ENCODE peak calls at places on chromosomes 2 and 18, in eight cellular contexts. One of them, this sample, is unnamed.

GRCh38 chr2:230161180-230161579 is 58.6 kb downstream of the SP110 start:
- DNase-seq in adrenal gland: no peak
- DNase-seq in chondrocyte: no peak
- DNase-seq in CD8-positive, alpha-beta T cell: no peak
- DNase-seq in cardiac muscle cell: peak
- DNase-seq in fibroblast of lung: no peak
- DNase-seq in tibial artery: no peak
- DNase-seq in pancreas: no peak
- DNase-seq in this sample: no peak

GRCh38 chr2:241011751-241012510 is 13.5 kb downstream of the SNED1 start:
- DNase-seq in fibroblast of lung: no peak
- DNase-seq in adrenal gland: no peak
- DNase-seq in pancreas: peak
- DNase-seq in cardiac muscle cell: no peak
- DNase-seq in chondrocyte: peak
- DNase-seq in tibial artery: no peak
- DNase-seq in CD8-positive, alpha-beta T cell: peak
- DNase-seq in this sample: no peak

GRCh38 chr2:178420463-178420990 is 30.4 kb downstream of the PRKRA start:
- DNase-seq in CD8-positive, alpha-beta T cell: no peak
- DNase-seq in pancreas: no peak
- DNase-seq in cardiac muscle cell: no peak
- DNase-seq in fibroblast of lung: no peak
- DNase-seq in tibial artery: no peak
- DNase-seq in chondrocyte: no peak
- DNase-seq in adrenal gland: no peak
- DNase-seq in this sample: no peak

GRCh38 chr18:56715121-56715520 is 64.0 kb downstream of the WDR7 start:
- DNase-seq in chondrocyte: no peak
- DNase-seq in CD8-positive, alpha-beta T cell: no peak
- DNase-seq in tibial artery: no peak
- DNase-seq in adrenal gland: no peak
- DNase-seq in pancreas: no peak
- DNase-seq in cardiac muscle cell: no peak
- DNase-seq in fibroblast of lung: no peak
- DNase-seq in this sample: no peak

GRCh38 chr2:67752964-67753363 is 309.8 kb downstream of the C1D start:
- DNase-seq in tibial artery: no peak
- DNase-seq in pancreas: no peak
- DNase-seq in cardiac muscle cell: peak
- DNase-seq in adrenal gland: no peak
- DNase-seq in fibroblast of lung: peak
- DNase-seq in chondrocyte: no peak
- DNase-seq in CD8-positive, alpha-beta T cell: no peak
- DNase-seq in this sample: no peak

GRCh38 chr2:155872396-155872795 is 460.1 kb downstream of the NR4A2 start:
- DNase-seq in CD8-positive, alpha-beta T cell: no peak
- DNase-seq in tibial artery: no peak
- DNase-seq in adrenal gland: no peak
- DNase-seq in chondrocyte: no peak
- DNase-seq in cardiac muscle cell: no peak
- DNase-seq in pancreas: no peak
- DNase-seq in fibroblast of lung: no peak
- DNase-seq in this sample: no peak

GRCh38 chr2:119255760-119256573 is 32.3 kb downstream of the STEAP3 start:
- DNase-seq in CD8-positive, alpha-beta T cell: no peak
- DNase-seq in fibroblast of lung: peak
- DNase-seq in tibial artery: no peak
- DNase-seq in chondrocyte: no peak
- DNase-seq in pancreas: no peak
- DNase-seq in cardiac muscle cell: peak
- DNase-seq in adrenal gland: no peak
- DNase-seq in this sample: no peak

GRCh38 chr2:223457301-223457700 is 144.9 kb downstream of the SCG2 start:
- DNase-seq in adrenal gland: no peak
- DNase-seq in fibroblast of lung: peak
- DNase-seq in tibial artery: no peak
- DNase-seq in pancreas: no peak
- DNase-seq in cardiac muscle cell: no peak
- DNase-seq in CD8-positive, alpha-beta T cell: no peak
- DNase-seq in chondrocyte: no peak
- DNase-seq in this sample: no peak

GRCh38 chr18:79923896-79924585 is 27.4 kb downstream of the SLC66A2 start:
- DNase-seq in tibial artery: peak
- DNase-seq in CD8-positive, alpha-beta T cell: no peak
- DNase-seq in adrenal gland: peak
- DNase-seq in pancreas: peak
- DNase-seq in chondrocyte: peak
- DNase-seq in fibroblast of lung: no peak
- DNase-seq in cardiac muscle cell: no peak
- DNase-seq in this sample: no peak

GRCh38 chr2:89831686-89832498 is 1140.4 kb downstream of the RPIA start:
- DNase-seq in CD8-positive, alpha-beta T cell: no peak
- DNase-seq in tibial artery: no peak
- DNase-seq in adrenal gland: no peak
- DNase-seq in fibroblast of lung: no peak
- DNase-seq in cardiac muscle cell: no peak
- DNase-seq in pancreas: no peak
- DNase-seq in chondrocyte: no peak
- DNase-seq in this sample: no peak

GRCh38 chr2:86441789-86442641 is 844 bp downstream of the KDM3A start:
- DNase-seq in tibial artery: peak
- DNase-seq in CD8-positive, alpha-beta T cell: peak
- DNase-seq in pancreas: peak
- DNase-seq in chondrocyte: no peak
- DNase-seq in cardiac muscle cell: peak
- DNase-seq in adrenal gland: peak
- DNase-seq in fibroblast of lung: peak
- DNase-seq in this sample: peak

GRCh38 chr18:47247036-47247832 is 4.2 kb downstream of the SKOR2 start:
- DNase-seq in cardiac muscle cell: no peak
- DNase-seq in fibroblast of lung: no peak
- DNase-seq in pancreas: peak
- DNase-seq in tibial artery: no peak
- DNase-seq in chondrocyte: no peak
- DNase-seq in CD8-positive, alpha-beta T cell: no peak
- DNase-seq in adrenal gland: no peak
- DNase-seq in this sample: no peak

GRCh38 chr18:36534154-36534688 is 236.7 kb downstream of the FHOD3 start:
- DNase-seq in adrenal gland: no peak
- DNase-seq in pancreas: no peak
- DNase-seq in CD8-positive, alpha-beta T cell: no peak
- DNase-seq in tibial artery: no peak
- DNase-seq in cardiac muscle cell: peak
- DNase-seq in chondrocyte: no peak
- DNase-seq in fibroblast of lung: no peak
- DNase-seq in this sample: no peak

GRCh38 chr2:48283870-48284269 is 246.1 kb upstream of the STON1 start:
- DNase-seq in adrenal gland: no peak
- DNase-seq in tibial artery: no peak
- DNase-seq in fibroblast of lung: no peak
- DNase-seq in cardiac muscle cell: no peak
- DNase-seq in pancreas: no peak
- DNase-seq in chondrocyte: no peak
- DNase-seq in CD8-positive, alpha-beta T cell: no peak
- DNase-seq in this sample: no peak

GRCh38 chr2:3641841-3642421 is 16.1 kb upstream of the ALLC start:
- DNase-seq in tibial artery: peak
- DNase-seq in pancreas: peak
- DNase-seq in chondrocyte: peak
- DNase-seq in CD8-positive, alpha-beta T cell: no peak
- DNase-seq in cardiac muscle cell: peak
- DNase-seq in fibroblast of lung: no peak
- DNase-seq in adrenal gland: peak
- DNase-seq in this sample: no peak

GRCh38 chr2:236665130-236665529 is 95.5 kb downstream of the ACKR3 start:
- DNase-seq in CD8-positive, alpha-beta T cell: no peak
- DNase-seq in adrenal gland: no peak
- DNase-seq in fibroblast of lung: no peak
- DNase-seq in pancreas: no peak
- DNase-seq in tibial artery: no peak
- DNase-seq in cardiac muscle cell: no peak
- DNase-seq in chondrocyte: no peak
- DNase-seq in this sample: no peak

GRCh38 chr2:235439959-235440662 is 53.7 kb upstream of the AGAP1 start:
- DNase-seq in tibial artery: no peak
- DNase-seq in cardiac muscle cell: no peak
- DNase-seq in pancreas: no peak
- DNase-seq in chondrocyte: no peak
- DNase-seq in adrenal gland: no peak
- DNase-seq in fibroblast of lung: no peak
- DNase-seq in CD8-positive, alpha-beta T cell: no peak
- DNase-seq in this sample: no peak

GRCh38 chr18:26383454-26384270 is 157.4 kb downstream of the TAF4B start:
- DNase-seq in fibroblast of lung: peak
- DNase-seq in chondrocyte: no peak
- DNase-seq in pancreas: no peak
- DNase-seq in CD8-positive, alpha-beta T cell: no peak
- DNase-seq in adrenal gland: no peak
- DNase-seq in cardiac muscle cell: peak
- DNase-seq in tibial artery: no peak
- DNase-seq in this sample: peak
- TF ChIP-seq CTCF in fibroblast of lung: peak
- TF ChIP-seq CTCF in chondrocyte: peak
- TF ChIP-seq CTCF in pancreas: peak
- TF ChIP-seq CTCF in CD8-positive, alpha-beta T cell: peak
- TF ChIP-seq CTCF in adrenal gland: peak
- TF ChIP-seq CTCF in cardiac muscle cell: peak
- TF ChIP-seq CTCF in tibial artery: peak
- TF ChIP-seq CTCF in this sample: peak

DNA sequence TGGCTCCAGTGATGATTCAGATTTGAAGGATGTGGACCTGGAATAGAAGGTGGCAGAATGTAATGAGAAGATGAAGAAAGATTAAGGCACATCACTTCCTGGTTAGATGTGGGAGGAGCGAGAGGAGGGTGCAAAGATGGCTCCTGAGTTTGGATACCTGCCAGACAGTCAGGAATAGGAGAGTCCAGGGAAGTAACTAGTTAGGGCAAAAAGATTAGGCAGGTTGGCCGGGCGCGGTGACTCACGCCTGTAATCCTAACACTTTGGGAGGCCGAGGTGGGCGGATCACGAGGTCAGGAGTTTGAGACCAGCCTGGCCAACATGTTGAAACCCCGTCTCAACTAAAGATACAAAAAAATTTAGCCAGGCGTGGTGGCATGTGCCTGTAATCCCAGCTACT is 5.6 kb downstream of the C2orf74 start:
- DNase-seq in fibroblast of lung: no peak
- DNase-seq in tibial artery: no peak
- DNase-seq in chondrocyte: no peak
- DNase-seq in adrenal gland: no peak
- DNase-seq in cardiac muscle cell: no peak
- DNase-seq in pancreas: no peak
- DNase-seq in CD8-positive, alpha-beta T cell: no peak
- DNase-seq in this sample: no peak
- TF ChIP-seq CTCF in fibroblast of lung: no peak
- TF ChIP-seq CTCF in tibial artery: no peak
- TF ChIP-seq CTCF in chondrocyte: no peak
- TF ChIP-seq CTCF in adrenal gland: no peak
- TF ChIP-seq CTCF in cardiac muscle cell: no peak
- TF ChIP-seq CTCF in pancreas: no peak
- TF ChIP-seq CTCF in CD8-positive, alpha-beta T cell: no peak
- TF ChIP-seq CTCF in this sample: no peak

DNA sequence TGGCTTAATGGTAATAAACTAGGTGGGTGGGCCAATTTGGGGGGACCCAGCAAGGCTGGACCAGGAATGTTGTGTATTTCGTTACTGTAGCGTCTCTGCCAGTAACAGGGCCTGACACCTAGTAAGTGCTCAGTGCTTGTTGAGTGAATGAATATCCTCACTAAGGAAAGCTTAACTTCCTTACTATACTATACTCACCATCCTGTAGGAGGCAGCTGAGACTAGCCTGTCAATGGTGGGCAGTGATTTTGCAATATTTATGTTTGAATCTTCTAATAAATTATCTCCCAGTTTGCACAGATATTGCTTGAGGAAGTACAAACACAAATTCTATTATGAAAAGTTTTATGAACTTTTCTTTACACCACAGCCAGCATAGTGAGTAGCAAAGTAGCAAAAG is 370.7 kb upstream of the SYT4 start:
- DNase-seq in tibial artery: no peak
- DNase-seq in CD8-positive, alpha-beta T cell: no peak
- DNase-seq in adrenal gland: no peak
- DNase-seq in cardiac muscle cell: no peak
- DNase-seq in chondrocyte: no peak
- DNase-seq in pancreas: no peak
- DNase-seq in fibroblast of lung: peak
- DNase-seq in this sample: no peak
- TF ChIP-seq CTCF in tibial artery: no peak
- TF ChIP-seq CTCF in CD8-positive, alpha-beta T cell: no peak
- TF ChIP-seq CTCF in adrenal gland: no peak
- TF ChIP-seq CTCF in cardiac muscle cell: peak
- TF ChIP-seq CTCF in chondrocyte: peak
- TF ChIP-seq CTCF in pancreas: no peak
- TF ChIP-seq CTCF in fibroblast of lung: peak
- TF ChIP-seq CTCF in this sample: no peak

GRCh38 chr2:15687243-15687642 is 95.6 kb downstream of the DDX1 start:
- DNase-seq in cardiac muscle cell: no peak
- DNase-seq in adrenal gland: no peak
- DNase-seq in chondrocyte: no peak
- DNase-seq in pancreas: no peak
- DNase-seq in CD8-positive, alpha-beta T cell: no peak
- DNase-seq in fibroblast of lung: no peak
- DNase-seq in tibial artery: no peak
- DNase-seq in this sample: no peak

GRCh38 chr2:15686643-15687042 is 95.0 kb downstream of the DDX1 start:
- DNase-seq in chondrocyte: no peak
- DNase-seq in fibroblast of lung: no peak
- DNase-seq in cardiac muscle cell: no peak
- DNase-seq in CD8-positive, alpha-beta T cell: no peak
- DNase-seq in pancreas: no peak
- DNase-seq in adrenal gland: no peak
- DNase-seq in tibial artery: no peak
- DNase-seq in this sample: no peak

GRCh38 chr2:15687720-15688119 is 96.1 kb downstream of the DDX1 start:
- DNase-seq in tibial artery: no peak
- DNase-seq in chondrocyte: no peak
- DNase-seq in CD8-positive, alpha-beta T cell: no peak
- DNase-seq in cardiac muscle cell: no peak
- DNase-seq in adrenal gland: no peak
- DNase-seq in fibroblast of lung: no peak
- DNase-seq in pancreas: no peak
- DNase-seq in this sample: no peak

GRCh38 chr2:15684161-15685042 is 92.7 kb downstream of the DDX1 start:
- DNase-seq in cardiac muscle cell: no peak
- DNase-seq in chondrocyte: no peak
- DNase-seq in fibroblast of lung: no peak
- DNase-seq in tibial artery: no peak
- DNase-seq in adrenal gland: no peak
- DNase-seq in CD8-positive, alpha-beta T cell: no peak
- DNase-seq in pancreas: no peak
- DNase-seq in this sample: no peak

DNA sequence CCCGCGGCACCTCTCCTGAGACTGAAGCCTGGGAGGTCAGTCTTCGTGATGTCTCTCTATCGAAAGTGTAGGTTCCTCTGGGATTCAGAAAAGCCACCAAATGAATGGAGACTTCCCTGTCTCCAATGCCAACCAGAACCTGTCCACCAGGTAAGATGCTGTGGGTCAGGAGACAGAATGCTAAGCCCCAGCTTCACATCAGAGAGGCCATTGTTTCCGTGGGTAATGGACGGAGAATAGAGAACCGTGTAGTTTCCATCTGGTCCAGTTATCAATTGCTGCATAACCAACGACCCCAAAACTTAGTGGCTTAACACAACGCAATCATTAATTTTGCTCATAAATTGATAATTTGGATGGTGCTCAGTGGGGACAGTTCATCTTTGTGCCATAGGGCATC is 93.5 kb downstream of the DDX1 start:
- DNase-seq in fibroblast of lung: no peak
- DNase-seq in adrenal gland: no peak
- DNase-seq in cardiac muscle cell: no peak
- DNase-seq in pancreas: no peak
- DNase-seq in chondrocyte: no peak
- DNase-seq in CD8-positive, alpha-beta T cell: no peak
- DNase-seq in tibial artery: no peak
- DNase-seq in this sample: no peak
- TF ChIP-seq CTCF in fibroblast of lung: no peak
- TF ChIP-seq CTCF in adrenal gland: no peak
- TF ChIP-seq CTCF in cardiac muscle cell: no peak
- TF ChIP-seq CTCF in pancreas: no peak
- TF ChIP-seq CTCF in chondrocyte: no peak
- TF ChIP-seq CTCF in CD8-positive, alpha-beta T cell: no peak
- TF ChIP-seq CTCF in tibial artery: no peak
- TF ChIP-seq CTCF in this sample: no peak

This sample was measured in Calu3.